ENCODE peak calls at places on chromosome 1, in ten cellular contexts. O is NCI-H446 treated with DMSO at 0.1 percent for 48 hours; V is mucosa of gallbladder; Q is MV-4-11; E is CMK; Y is mesendoderm; I is posterior cingulate gyrus; M is tibial artery; F is stimulated activated CD4-positive, alpha-beta T cell treated with anti-CD3 and anti-CD28 coated beads, TNF-alpha, amount 100 ng/mL, for 48 hours; Z is substantia nigra. R is an unnamed sample.

GRCh38 chr1:115651391-115651790 is 9.6 kb downstream of the VANGL1 start:
- DNase-seq in M (no peak), O (no peak), I (no peak), Q (no peak), Y (no peak), F (no peak), Z (no peak), E (no peak), V (no peak), R (no peak)

GRCh38 chr1:232899839-232900238 is 50.6 kb upstream of the NTPCR start:
- DNase-seq in Q (no peak), I (no peak), V (no peak), E (no peak), O (no peak), Z (no peak), F (no peak), Y (peak; percentile 7), M (no peak), R (no peak)

GRCh38 chr1:155003766-155004351 is 1.3 kb downstream of the ZBTB7B start:
- DNase-seq in I (peak; percentile 55), F (no peak), O (no peak), Y (peak; percentile 72), M (peak; percentile 77), E (no peak), V (no peak), Q (peak; percentile 22), Z (peak; percentile 69), R (peak; percentile 35)

GRCh38 chr1:227798078-227798802 is 17.2 kb upstream of the PRSS38 start:
- DNase-seq in F (no peak), I (no peak), Z (no peak), M (no peak), E (no peak), V (no peak), Y (no peak), O (no peak), Q (no peak), R (no peak)

GRCh38 chr1:63423649-63424048 is 56.2 kb downstream of the ALG6 start:
- DNase-seq in E (no peak), I (no peak), V (no peak), Q (no peak), Y (no peak), M (no peak), O (no peak), F (no peak), Z (no peak), R (no peak)

GRCh38 chr1:210222288-210223006 is 10.1 kb upstream of the SERTAD4 start:
- DNase-seq in M (no peak), Q (no peak), I (no peak), V (peak; percentile 71), Y (peak; percentile 91), F (no peak), Z (no peak), O (no peak), E (no peak), R (no peak)

GRCh38 chr1:40986929-40987328 is 7.4 kb downstream of the CTPS1 start:
- DNase-seq in F (no peak), O (no peak), Y (no peak), Q (no peak), V (no peak), M (no peak), I (no peak), E (no peak), Z (no peak), R (no peak)

GRCh38 chr1:187948170-187948794 is 1119.5 kb downstream of the PLA2G4A start:
- DNase-seq in O (no peak), E (no peak), Z (no peak), Q (no peak), Y (no peak), F (no peak), M (no peak), V (peak; percentile 28), I (no peak), R (no peak)

R was measured in AML-193.